ENCODE peak calls at places on chromosomes 6 and 20, in ten cellular contexts. K is kidney; L is CD8-positive, alpha-beta T cell; Y is AG04450; U is heart left ventricle; I is dorsolateral prefrontal cortex; V is cardiac fibroblast; O is transverse colon; P is upper lobe of left lung; A is GM23338. Q is an unnamed sample.

GRCh38 chr20:47480705-47481104 is 21.0 kb upstream of the NCOA3 start:
- DNase-seq in K (no peak), U (no peak), L (no peak), A (no peak), O (no peak), I (no peak), P (no peak), V (no peak), Y (no peak), Q (no peak)

GRCh38 chr6:161152904-161153662 is 120.8 kb downstream of the AGPAT4 start:
- DNase-seq in K (no peak), A (no peak), U (no peak), O (no peak), V (peak), L (no peak), Y (no peak), I (no peak), P (peak), Q (no peak)

GRCh38 chr6:56652994-56653393 is 10.3 kb upstream of the DST start:
- DNase-seq in L (no peak), O (no peak), K (no peak), U (no peak), P (no peak), I (no peak), Y (no peak), V (peak), A (no peak), Q (peak)

GRCh38 chr6:148805767-148806166 is 58.9 kb downstream of the UST start:
- DNase-seq in A (no peak), L (no peak), O (no peak), Y (no peak), P (no peak), V (no peak), I (no peak), K (no peak), U (no peak), Q (no peak)

GRCh38 chr6:89599727-89600126 is 38.8 kb downstream of the LYRM2 start:
- DNase-seq in L (no peak), I (no peak), V (no peak), Y (no peak), P (no peak), O (no peak), U (peak), A (no peak), K (peak), Q (no peak)

GRCh38 chr6:158143700-158144099 is 24.4 kb downstream of the SERAC1 start:
- DNase-seq in K (no peak), I (no peak), P (no peak), Y (no peak), L (no peak), A (peak), V (peak), O (no peak), U (no peak), Q (no peak)

GRCh38 chr6:17706580-17707370 is at the start of gene NUP153:
- DNase-seq in O (peak), U (peak), K (peak), P (peak), L (peak), V (peak), I (peak), Y (peak), A (peak), Q (peak)

GRCh38 chr6:75882734-75883133 is 133.7 kb downstream of the MYO6 start:
- DNase-seq in I (no peak), L (no peak), O (no peak), K (no peak), V (peak), U (no peak), Y (peak), A (no peak), P (no peak), Q (peak)

GRCh38 chr20:51767018-51767866 is 948 bp downstream of the ATP9A start:
- DNase-seq in V (peak), K (peak), I (peak), O (peak), U (peak), P (peak), L (peak), Y (no peak), A (peak), Q (no peak)

GRCh38 chr20:51767867-51768758 is at the start of gene ATP9A:
- DNase-seq in I (no peak), L (no peak), V (peak), U (peak), K (peak), A (peak), P (peak), O (peak), Y (no peak), Q (no peak)

GRCh38 chr20:51769941-51770615 is 1.9 kb upstream of the ATP9A start:
- DNase-seq in K (no peak), O (no peak), A (no peak), L (no peak), V (no peak), P (no peak), Y (no peak), I (no peak), U (no peak), Q (no peak)

GRCh38 chr20:51772236-51772635 is 4.0 kb upstream of the ATP9A start:
- DNase-seq in Y (no peak), K (no peak), U (no peak), A (no peak), V (no peak), O (no peak), P (no peak), I (no peak), L (no peak), Q (no peak)

GRCh38 chr20:51768759-51769517 is 748 bp upstream of the ATP9A start:
- DNase-seq in V (no peak), K (no peak), O (no peak), A (peak), Y (no peak), L (no peak), I (no peak), P (no peak), U (peak), Q (no peak)
- H3K4me3 ChIP-seq in V (peak), K (peak), O (no peak), A (peak), Y (peak), L (no peak), I (peak), P (no peak), U (peak), Q (peak)

GRCh38 chr6:87919001-87919400 is 128.6 kb upstream of the SPACA1 start:
- DNase-seq in O (no peak), V (no peak), U (no peak), A (no peak), L (no peak), K (no peak), I (no peak), Y (no peak), P (no peak), Q (no peak)

GRCh38 chr6:87914637-87915395 is 132.8 kb upstream of the SPACA1 start:
- DNase-seq in I (no peak), P (no peak), Y (no peak), L (no peak), V (peak), K (no peak), A (no peak), U (no peak), O (no peak), Q (no peak)

GRCh38 chr6:87917861-87918260 is 129.8 kb upstream of the SPACA1 start:
- DNase-seq in Y (no peak), A (no peak), K (no peak), U (no peak), I (no peak), L (no peak), O (no peak), V (no peak), P (no peak), Q (no peak)

GRCh38 chr6:87918461-87918941 is 129.1 kb upstream of the SPACA1 start:
- DNase-seq in A (peak), U (no peak), V (no peak), I (no peak), K (no peak), L (no peak), Y (no peak), O (no peak), P (no peak), Q (no peak)

DNA sequence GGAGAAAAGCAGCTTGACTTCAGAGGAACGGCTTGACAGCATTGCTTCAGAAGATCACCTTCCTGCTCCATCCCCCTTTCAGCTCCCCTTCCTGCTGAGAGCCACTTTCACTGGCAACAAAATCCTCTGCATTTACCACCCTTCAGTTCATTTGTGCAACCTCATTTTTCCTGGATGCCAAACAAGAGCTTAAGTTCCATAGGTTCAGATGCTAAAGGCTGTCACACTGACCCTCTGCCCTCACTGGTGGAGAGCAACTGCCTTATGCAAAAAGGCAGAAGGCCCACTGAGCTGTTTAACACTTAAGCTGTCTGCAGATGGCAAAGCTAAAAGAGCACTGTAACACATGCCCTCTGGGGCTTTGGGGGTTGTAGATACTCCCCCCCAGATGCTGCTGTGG is 131.2 kb upstream of the SPACA1 start:
- DNase-seq in V (no peak), L (no peak), P (no peak), U (no peak), I (no peak), Y (no peak), A (peak), O (no peak), K (no peak), Q (no peak)
- H3K4me3 ChIP-seq in V (no peak), L (no peak), P (no peak), U (no peak), I (no peak), Y (no peak), A (no peak), O (no peak), K (no peak), Q (no peak)

GRCh38 chr6:130796313-130796905 is 30.8 kb upstream of the SMLR1 start:
- DNase-seq in Y (no peak), I (no peak), U (peak), L (no peak), K (no peak), P (no peak), O (no peak), V (peak), A (peak), Q (no peak)
- H3K4me3 ChIP-seq in Y (no peak), I (no peak), U (no peak), L (no peak), K (no peak), P (no peak), O (no peak), V (no peak), A (no peak), Q (no peak)

DNA sequence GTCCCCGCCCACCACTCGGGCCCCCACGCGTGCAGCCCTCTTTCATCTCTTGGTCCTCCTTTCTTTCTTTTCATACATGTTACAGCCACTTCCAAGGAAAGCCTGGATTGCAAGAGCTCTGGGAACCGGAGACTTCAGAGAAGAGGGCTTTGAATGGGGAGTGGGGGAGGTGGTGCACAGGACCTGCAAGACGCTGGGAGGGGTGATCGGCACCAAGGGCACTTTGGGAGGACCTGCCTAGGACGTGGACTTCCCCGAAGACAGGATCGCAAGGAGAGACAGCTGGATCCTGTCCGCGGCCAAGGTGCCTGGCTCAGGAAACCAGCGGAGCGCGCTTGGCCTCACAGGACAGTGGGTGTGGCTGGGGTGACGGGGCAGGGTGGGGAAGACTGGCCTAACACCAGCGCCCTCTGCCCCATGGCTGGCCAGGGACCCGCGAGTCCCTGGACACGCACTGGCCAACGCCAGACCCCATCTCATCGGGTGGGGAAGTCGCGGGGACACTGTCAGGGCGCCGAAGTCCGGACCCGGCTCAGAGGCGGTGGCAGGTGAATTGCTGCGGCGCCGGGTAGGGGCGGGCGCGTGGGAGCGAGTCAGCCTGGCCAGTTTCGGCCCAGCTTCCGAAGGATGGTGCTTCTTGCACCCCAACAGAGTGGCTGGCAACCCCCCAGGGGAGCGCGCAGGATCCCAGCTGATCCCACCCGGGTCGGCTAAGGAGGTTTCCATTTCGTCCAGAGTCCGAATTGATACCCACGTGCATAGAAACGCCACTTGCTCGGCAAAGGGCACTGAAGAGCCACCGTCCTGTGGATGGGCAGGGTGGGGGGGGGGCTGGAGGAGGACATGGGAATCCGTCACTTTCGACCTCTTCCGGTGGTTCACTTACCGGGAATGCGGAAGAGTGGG is 714 bp upstream of the THBD start:
- DNase-seq in V (no peak), P (peak), L (no peak), I (no peak), U (peak), K (peak), A (peak), O (no peak), Y (no peak), Q (no peak)
- H3K4me3 ChIP-seq in V (peak), P (peak), L (no peak), I (peak), U (peak), K (peak), A (peak), O (peak), Y (peak), Q (peak)

DNA sequence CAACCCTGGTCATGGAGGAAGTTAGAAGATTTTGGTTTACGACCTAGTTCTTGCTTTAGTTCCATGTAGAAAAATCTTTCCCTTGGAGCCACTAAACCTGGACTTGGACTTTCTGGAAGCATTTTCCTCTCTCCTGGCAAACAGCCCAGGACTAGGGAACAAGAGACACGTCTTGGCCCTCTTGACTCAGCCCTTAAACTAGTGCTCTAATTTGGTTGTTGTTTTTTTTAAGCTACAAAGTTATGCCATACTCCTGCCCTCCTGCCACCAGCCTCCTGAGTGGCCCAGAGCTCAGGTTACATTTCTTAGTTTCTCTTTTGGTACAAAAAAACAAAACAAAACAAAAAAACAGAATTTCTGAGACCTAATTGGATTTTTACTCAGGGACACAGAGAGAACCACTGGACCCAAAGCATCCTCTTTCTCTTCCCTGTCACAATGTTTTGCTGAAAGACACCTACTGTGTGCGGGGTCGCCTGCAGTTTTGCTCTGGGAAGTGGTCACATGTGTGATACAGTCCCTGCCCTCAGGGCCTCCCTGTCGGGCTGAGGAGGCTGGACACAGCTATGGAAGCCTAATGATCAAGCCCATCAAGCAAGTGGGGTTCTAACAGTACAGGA is 32.3 kb upstream of the SCUBE3 start:
- DNase-seq in L (no peak), V (peak), I (no peak), O (no peak), U (no peak), A (no peak), Y (no peak), P (no peak), K (no peak), Q (no peak)
- H3K4me3 ChIP-seq in L (no peak), V (no peak), I (no peak), O (no peak), U (no peak), A (no peak), Y (no peak), P (no peak), K (no peak), Q (no peak)

GRCh38 chr6:164928041-164928321 is 381.4 kb downstream of the C6orf118 start:
- DNase-seq in O (no peak), L (no peak), A (no peak), I (no peak), Y (no peak), V (no peak), U (no peak), K (no peak), P (no peak), Q (no peak)
- H3K4me3 ChIP-seq in O (no peak), L (no peak), A (no peak), I (peak), Y (no peak), V (no peak), U (no peak), K (peak), P (no peak), Q (no peak)

GRCh38 chr6:31574106-31575061 is 981 bp upstream of the TNF start:
- DNase-seq in P (no peak), Y (no peak), I (no peak), A (no peak), O (no peak), V (no peak), K (no peak), U (no peak), L (no peak), Q (no peak)
- H3K4me3 ChIP-seq in P (no peak), Y (no peak), I (no peak), A (no peak), O (no peak), V (no peak), K (no peak), U (no peak), L (no peak), Q (no peak)

Q was measured in AG04449.